ENCODE peak calls at places on chromosomes 5 and 9, in eight cellular contexts. A is thyroid gland, I is gastrocnemius medialis, M is osteoblast, J is left ventricle myocardium inferior, L is tibial artery, O is fibroblast of pulmonary artery, P is astrocyte of the spinal cord. Q is an unnamed sample.

GRCh38 chr9:96135904-96136303 is 166.1 kb downstream of the HSD17B3 start:
- DNase-seq in A (no peak), I (no peak), M (no peak), J (no peak), L (no peak), O (no peak), P (no peak), Q (no peak)

GRCh38 chr5:160369990-160370712 is at the start of gene C1QTNF2:
- DNase-seq in A (peak), I (no peak), M (peak), J (peak), L (peak), O (peak), P (peak), Q (peak)

GRCh38 chr9:70080481-70081119 is 37.0 kb downstream of the MAMDC2 start:
- DNase-seq in A (no peak), I (no peak), M (peak), J (no peak), L (peak), O (peak), P (peak), Q (peak)

GRCh38 chr5:171946382-171946781 is 60.1 kb downstream of the FBXW11 start:
- DNase-seq in A (no peak), I (no peak), M (no peak), J (no peak), L (no peak), O (no peak), P (no peak), Q (no peak)

GRCh38 chr5:14156611-14157493 is 13.7 kb downstream of the TRIO start:
- DNase-seq in A (no peak), I (no peak), M (peak), J (no peak), L (no peak), O (peak), P (peak), Q (peak)

GRCh38 chr5:157026789-157027424 is 32.0 kb downstream of the HAVCR1 start:
- DNase-seq in A (peak), I (no peak), M (no peak), J (no peak), L (no peak), O (no peak), P (no peak), Q (no peak)

GRCh38 chr9:115985657-115986056 is 167.9 kb upstream of the PAPPA start:
- DNase-seq in A (no peak), I (no peak), M (no peak), J (no peak), L (no peak), O (no peak), P (no peak), Q (no peak)

GRCh38 chr5:113663879-113664278 is 150.4 kb downstream of the YTHDC2 start:
- DNase-seq in A (peak), I (no peak), M (no peak), J (peak), L (peak), O (peak), P (peak), Q (no peak)

GRCh38 chr9:114244570-114244969 is 78.3 kb upstream of the ORM1 start:
- DNase-seq in A (no peak), I (no peak), M (no peak), J (no peak), L (no peak), O (no peak), P (no peak), Q (no peak)

GRCh38 chr5:166505546-166505945 is 1785.9 kb upstream of the WWC1 start:
- DNase-seq in A (peak), I (no peak), M (no peak), J (no peak), L (no peak), O (no peak), P (peak), Q (peak)

GRCh38 chr9:131635285-131635684 is 90.0 kb downstream of the PRRT1B start:
- DNase-seq in A (peak), I (peak), M (peak), J (peak), L (peak), O (peak), P (peak), Q (peak)

GRCh38 chr9:86175223-86175622 is 75.9 kb upstream of the GOLM1 start:
- DNase-seq in A (no peak), I (no peak), M (peak), J (no peak), L (no peak), O (no peak), P (no peak), Q (no peak)

GRCh38 chr5:67795781-67796477 is 419.6 kb upstream of the PIK3R1 start:
- DNase-seq in A (no peak), I (no peak), M (peak), J (no peak), L (no peak), O (no peak), P (peak), Q (no peak)

GRCh38 chr5:886051-886450 is 6.5 kb downstream of the BRD9 start:
- DNase-seq in A (no peak), I (no peak), M (peak), J (no peak), L (no peak), O (no peak), P (no peak), Q (no peak)

GRCh38 chr9:124674651-124675050 is 96.5 kb downstream of the NR6A1 start:
- DNase-seq in A (no peak), I (no peak), M (no peak), J (no peak), L (no peak), O (no peak), P (no peak), Q (no peak)

GRCh38 chr5:172931001-172931536 is 28.2 kb upstream of the RPL26L1 start:
- DNase-seq in A (peak), I (no peak), M (peak), J (no peak), L (peak), O (peak), P (peak), Q (peak)

GRCh38 chr9:134602547-134603362 is 38.8 kb upstream of the COL5A1 start:
- DNase-seq in A (no peak), I (no peak), M (peak), J (no peak), L (peak), O (peak), P (peak), Q (peak)

GRCh38 chr9:110255417-110256141 is 728 bp downstream of the TXN start:
- DNase-seq in A (peak), I (peak), M (peak), J (peak), L (peak), O (peak), P (peak), Q (peak)

GRCh38 chr5:179324760-179325295 is 20.4 kb downstream of the ADAMTS2 start:
- DNase-seq in A (no peak), I (no peak), M (no peak), J (peak), L (no peak), O (no peak), P (no peak), Q (no peak)

GRCh38 chr9:121645003-121645402 is 6.4 kb upstream of the DAB2IP start:
- DNase-seq in A (peak), I (no peak), M (peak), J (no peak), L (no peak), O (no peak), P (no peak), Q (no peak)

GRCh38 chr5:12911156-12911555 is 1006.9 kb upstream of the CTNND2 start:
- DNase-seq in A (no peak), I (no peak), M (no peak), J (no peak), L (no peak), O (peak), P (peak), Q (no peak)

GRCh38 chr5:136021016-136021405 is 7.8 kb upstream of the TGFBI start:
- DNase-seq in A (no peak), I (no peak), M (peak), J (no peak), L (no peak), O (no peak), P (no peak), Q (no peak)

GRCh38 chr9:38138276-38138675 is 69.2 kb upstream of the SHB start:
- DNase-seq in A (peak), I (no peak), M (peak), J (no peak), L (no peak), O (no peak), P (no peak), Q (no peak)

GRCh38 chr5:122835681-122836080 is 9.7 kb upstream of the SNX24 start:
- DNase-seq in A (no peak), I (no peak), M (no peak), J (no peak), L (no peak), O (peak), P (no peak), Q (no peak)

GRCh38 chr5:142210011-142210410 is 101.4 kb downstream of the NDFIP1 start:
- DNase-seq in A (no peak), I (no peak), M (no peak), J (no peak), L (no peak), O (no peak), P (no peak), Q (no peak)

GRCh38 chr5:142208777-142209312 is 100.3 kb downstream of the NDFIP1 start:
- DNase-seq in A (no peak), I (no peak), M (no peak), J (no peak), L (no peak), O (no peak), P (no peak), Q (no peak)

GRCh38 chr5:142211013-142211412 is 102.4 kb downstream of the NDFIP1 start:
- DNase-seq in A (no peak), I (no peak), M (no peak), J (no peak), L (no peak), O (no peak), P (no peak), Q (no peak)

GRCh38 chr5:142204219-142204618 is 95.6 kb downstream of the NDFIP1 start:
- DNase-seq in A (no peak), I (no peak), M (no peak), J (no peak), L (no peak), O (no peak), P (peak), Q (no peak)

GRCh38 chr5:142206801-142207200 is 98.2 kb downstream of the NDFIP1 start:
- DNase-seq in A (no peak), I (no peak), M (peak), J (no peak), L (no peak), O (peak), P (no peak), Q (no peak)
- TF ChIP-seq CTCF in A (no peak), I (no peak), M (no peak), J (no peak), L (no peak), O (no peak), P (peak), Q (no peak)

DNA sequence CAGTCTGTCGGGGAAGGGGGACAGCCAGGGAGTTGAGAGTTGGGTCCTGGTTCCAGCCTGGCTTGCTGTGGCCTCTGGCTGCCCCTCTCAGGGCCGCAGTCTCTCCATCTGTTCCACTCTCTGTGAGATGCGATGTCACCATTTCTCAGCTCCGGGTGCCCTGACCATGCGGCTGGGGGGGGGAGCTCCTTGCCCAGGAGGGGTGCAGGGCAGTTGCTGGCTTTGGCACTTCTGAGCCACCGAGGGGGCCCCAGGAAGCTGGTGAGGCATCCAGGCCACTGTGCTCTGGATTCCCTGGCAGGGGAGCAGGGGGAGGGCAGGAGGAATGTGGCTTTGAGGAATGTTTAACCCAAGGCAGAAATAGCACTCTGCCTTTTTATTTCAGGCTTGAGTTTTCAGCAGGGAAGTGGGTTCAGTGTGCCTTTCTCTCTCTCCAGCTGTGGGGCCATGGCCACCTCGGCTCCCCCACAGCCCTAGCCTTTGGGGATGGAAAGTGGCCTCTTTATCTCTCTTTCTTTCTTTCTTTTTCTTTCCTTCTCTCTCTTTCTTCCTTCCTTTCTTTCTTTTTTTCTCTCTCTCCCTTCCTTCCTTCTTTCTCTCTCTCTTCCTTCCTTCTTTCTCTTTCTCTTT is 11.0 kb downstream of the NCS1 start:
- DNase-seq in A (peak), I (no peak), M (peak), J (no peak), L (no peak), O (peak), P (peak), Q (peak)
- H3K4me3 ChIP-seq in A (no peak), I (no peak), M (peak), J (no peak), L (peak), O (no peak), P (no peak), Q (no peak)

GRCh38 chr5:132525299-132525724 is 18.0 kb downstream of the IL5 start:
- DNase-seq in A (no peak), I (no peak), M (no peak), J (no peak), L (no peak), O (no peak), P (no peak), Q (no peak)

GRCh38 chr5:132528866-132529634 is 14.3 kb downstream of the IL5 start:
- DNase-seq in A (no peak), I (no peak), M (no peak), J (no peak), L (no peak), O (no peak), P (no peak), Q (no peak)

GRCh38 chr5:132526290-132526973 is 16.9 kb downstream of the IL5 start:
- DNase-seq in A (peak), I (no peak), M (peak), J (no peak), L (no peak), O (peak), P (peak), Q (peak)

GRCh38 chr5:132530946-132531345 is 12.4 kb downstream of the IL5 start:
- DNase-seq in A (no peak), I (no peak), M (no peak), J (no peak), L (no peak), O (no peak), P (no peak), Q (no peak)

GRCh38 chr5:132526974-132527564 is 16.3 kb downstream of the IL5 start:
- DNase-seq in A (no peak), I (no peak), M (no peak), J (no peak), L (no peak), O (no peak), P (peak), Q (no peak)
- TF ChIP-seq CTCF in A (no peak), I (no peak), M (no peak), J (no peak), L (no peak), O (no peak), P (no peak), Q (no peak)

DNA sequence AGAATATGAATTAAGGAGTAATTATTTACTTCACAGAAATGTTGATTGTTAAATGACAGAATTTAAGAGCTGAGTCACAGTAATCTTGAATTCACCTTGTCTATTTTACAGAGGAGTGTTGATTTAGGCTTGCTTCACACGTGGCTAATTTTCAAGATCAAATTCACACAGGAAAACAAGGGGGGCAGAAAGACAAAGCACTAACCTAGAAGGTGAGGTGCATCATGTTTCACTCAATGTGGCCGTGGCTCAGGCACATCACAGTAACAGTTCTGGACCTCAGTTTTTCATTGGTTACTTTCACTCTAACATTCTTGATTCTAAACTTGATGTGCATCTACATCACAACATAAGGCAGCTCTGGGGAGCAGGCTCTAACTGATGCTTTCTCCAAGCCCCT is 69.6 kb upstream of the GNAQ start:
- DNase-seq in A (peak), I (no peak), M (no peak), J (no peak), L (no peak), O (no peak), P (no peak), Q (no peak)
- H3K4me3 ChIP-seq in A (no peak), I (no peak), M (no peak), J (no peak), L (no peak), O (no peak), P (no peak), Q (no peak)

GRCh38 chr5:27020965-27021364 is 17.4 kb downstream of the CDH9 start:
- DNase-seq in A (no peak), I (no peak), M (no peak), J (no peak), L (no peak), O (peak), P (peak), Q (peak)
- TF ChIP-seq CTCF in A (no peak), I (no peak), M (no peak), J (no peak), L (no peak), O (peak), P (peak), Q (peak)

DNA sequence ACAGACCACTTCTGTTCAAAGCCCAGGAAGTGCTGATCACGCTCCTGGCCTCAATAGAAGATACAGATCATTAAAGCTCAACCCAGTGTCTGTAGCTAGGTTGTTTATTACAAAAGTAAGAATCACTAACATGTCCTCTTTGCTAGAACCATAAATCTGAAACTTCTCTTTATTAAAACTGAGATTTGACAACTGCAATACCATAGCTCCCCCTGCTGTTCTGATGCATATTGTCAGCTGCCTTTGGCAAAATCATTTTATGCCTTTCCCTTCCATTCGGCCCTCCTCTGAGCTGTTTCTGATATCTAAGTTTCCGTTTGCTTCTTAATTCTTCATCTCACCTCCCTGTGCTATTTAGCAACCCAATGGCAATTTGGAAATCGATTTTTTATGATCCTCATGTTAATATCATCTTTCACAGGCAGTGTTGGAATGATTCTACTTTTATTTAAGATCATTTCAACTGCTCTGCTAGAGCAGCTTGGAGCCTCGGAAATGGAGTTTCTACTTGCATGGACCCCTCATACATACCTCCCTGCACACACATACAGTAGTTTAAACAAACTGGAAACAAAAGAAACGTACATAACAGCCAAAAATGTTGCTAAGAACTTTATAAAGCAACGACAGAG is 998.8 kb downstream of the MAT2B start:
- DNase-seq in A (peak), I (no peak), M (peak), J (no peak), L (no peak), O (peak), P (peak), Q (peak)
- H3K4me3 ChIP-seq in A (no peak), I (no peak), M (peak), J (no peak), L (no peak), O (no peak), P (no peak), Q (no peak)

Q was measured in astrocyte of the cerebellum.